ENCODE peak calls at places on chromosomes 7 and 10, in eight cellular contexts. One of them, this sample, is unnamed.

GRCh38 chr7:44561962-44562621 is 11.6 kb downstream of the DDX56 start:
- DNase-seq in uterus: no peak
- DNase-seq in bronchial epithelial cell: peak; percentile 39
- DNase-seq in suprapubic skin: peak; percentile 35
- DNase-seq in AG09309: no peak
- DNase-seq in HFFc6: peak; percentile 55
- DNase-seq in neural progenitor cell: no peak
- DNase-seq in fibroblast of the aortic adventitia: peak; percentile 38
- DNase-seq in this sample: no peak

GRCh38 chr7:16561943-16562342 is 35.3 kb downstream of the LRRC72 start:
- DNase-seq in AG09309: no peak
- DNase-seq in neural progenitor cell: peak; percentile 17
- DNase-seq in uterus: no peak
- DNase-seq in fibroblast of the aortic adventitia: no peak
- DNase-seq in suprapubic skin: no peak
- DNase-seq in HFFc6: no peak
- DNase-seq in bronchial epithelial cell: no peak
- DNase-seq in this sample: no peak

GRCh38 chr10:102324061-102324460 is 71.4 kb upstream of the NFKB2 start:
- DNase-seq in AG09309: no peak
- DNase-seq in bronchial epithelial cell: peak; percentile 58
- DNase-seq in fibroblast of the aortic adventitia: peak; percentile 30
- DNase-seq in neural progenitor cell: peak; percentile 30
- DNase-seq in suprapubic skin: no peak
- DNase-seq in uterus: no peak
- DNase-seq in HFFc6: no peak
- DNase-seq in this sample: no peak

GRCh38 chr10:51386248-51386885 is 312.1 kb downstream of the PRKG1 start:
- DNase-seq in fibroblast of the aortic adventitia: peak; percentile 81
- DNase-seq in bronchial epithelial cell: peak; percentile 48
- DNase-seq in uterus: no peak
- DNase-seq in suprapubic skin: no peak
- DNase-seq in neural progenitor cell: peak; percentile 45
- DNase-seq in HFFc6: peak; percentile 23
- DNase-seq in AG09309: no peak
- DNase-seq in this sample: no peak

GRCh38 chr7:129780257-129781127 is 169.0 kb downstream of the NRF1 start:
- DNase-seq in bronchial epithelial cell: peak; percentile 73
- DNase-seq in suprapubic skin: no peak
- DNase-seq in AG09309: no peak
- DNase-seq in neural progenitor cell: peak; percentile 71
- DNase-seq in uterus: no peak
- DNase-seq in fibroblast of the aortic adventitia: no peak
- DNase-seq in HFFc6: no peak
- DNase-seq in this sample: no peak

GRCh38 chr10:6878067-6878412 is 298.0 kb upstream of the PRKCQ start:
- DNase-seq in uterus: no peak
- DNase-seq in HFFc6: no peak
- DNase-seq in neural progenitor cell: peak; percentile 28
- DNase-seq in bronchial epithelial cell: peak; percentile 5
- DNase-seq in fibroblast of the aortic adventitia: peak; percentile 14
- DNase-seq in suprapubic skin: no peak
- DNase-seq in AG09309: no peak
- DNase-seq in this sample: no peak

GRCh38 chr7:155027879-155028278 is 25.0 kb upstream of the PAXIP1 start:
- DNase-seq in bronchial epithelial cell: no peak
- DNase-seq in suprapubic skin: no peak
- DNase-seq in AG09309: no peak
- DNase-seq in HFFc6: no peak
- DNase-seq in uterus: no peak
- DNase-seq in neural progenitor cell: no peak
- DNase-seq in fibroblast of the aortic adventitia: no peak
- DNase-seq in this sample: no peak

GRCh38 chr7:19585761-19586160 is 123.1 kb downstream of the POLR1F start:
- DNase-seq in fibroblast of the aortic adventitia: no peak
- DNase-seq in uterus: no peak
- DNase-seq in bronchial epithelial cell: no peak
- DNase-seq in suprapubic skin: no peak
- DNase-seq in neural progenitor cell: no peak
- DNase-seq in AG09309: no peak
- DNase-seq in HFFc6: no peak
- DNase-seq in this sample: no peak

GRCh38 chr10:43093423-43094090 is 16.7 kb downstream of the RET start:
- DNase-seq in suprapubic skin: no peak
- DNase-seq in HFFc6: peak; percentile 52
- DNase-seq in uterus: no peak
- DNase-seq in AG09309: no peak
- DNase-seq in fibroblast of the aortic adventitia: no peak
- DNase-seq in neural progenitor cell: peak; percentile 69
- DNase-seq in bronchial epithelial cell: no peak
- DNase-seq in this sample: no peak

GRCh38 chr10:72340911-72341310 is 13.8 kb downstream of the DNAJB12 start:
- DNase-seq in bronchial epithelial cell: no peak
- DNase-seq in HFFc6: no peak
- DNase-seq in fibroblast of the aortic adventitia: no peak
- DNase-seq in AG09309: no peak
- DNase-seq in uterus: no peak
- DNase-seq in neural progenitor cell: no peak
- DNase-seq in suprapubic skin: no peak
- DNase-seq in this sample: no peak

GRCh38 chr7:129513546-129513945 is 11.2 kb downstream of the SMKR1 start:
- DNase-seq in AG09309: no peak
- DNase-seq in uterus: no peak
- DNase-seq in bronchial epithelial cell: no peak
- DNase-seq in HFFc6: no peak
- DNase-seq in suprapubic skin: no peak
- DNase-seq in fibroblast of the aortic adventitia: no peak
- DNase-seq in neural progenitor cell: no peak
- DNase-seq in this sample: no peak

GRCh38 chr7:11450246-11450645 is 381.8 kb downstream of the THSD7A start:
- DNase-seq in uterus: no peak
- DNase-seq in neural progenitor cell: no peak
- DNase-seq in bronchial epithelial cell: peak; percentile 17
- DNase-seq in suprapubic skin: no peak
- DNase-seq in fibroblast of the aortic adventitia: no peak
- DNase-seq in AG09309: no peak
- DNase-seq in HFFc6: no peak
- DNase-seq in this sample: no peak

DNA sequence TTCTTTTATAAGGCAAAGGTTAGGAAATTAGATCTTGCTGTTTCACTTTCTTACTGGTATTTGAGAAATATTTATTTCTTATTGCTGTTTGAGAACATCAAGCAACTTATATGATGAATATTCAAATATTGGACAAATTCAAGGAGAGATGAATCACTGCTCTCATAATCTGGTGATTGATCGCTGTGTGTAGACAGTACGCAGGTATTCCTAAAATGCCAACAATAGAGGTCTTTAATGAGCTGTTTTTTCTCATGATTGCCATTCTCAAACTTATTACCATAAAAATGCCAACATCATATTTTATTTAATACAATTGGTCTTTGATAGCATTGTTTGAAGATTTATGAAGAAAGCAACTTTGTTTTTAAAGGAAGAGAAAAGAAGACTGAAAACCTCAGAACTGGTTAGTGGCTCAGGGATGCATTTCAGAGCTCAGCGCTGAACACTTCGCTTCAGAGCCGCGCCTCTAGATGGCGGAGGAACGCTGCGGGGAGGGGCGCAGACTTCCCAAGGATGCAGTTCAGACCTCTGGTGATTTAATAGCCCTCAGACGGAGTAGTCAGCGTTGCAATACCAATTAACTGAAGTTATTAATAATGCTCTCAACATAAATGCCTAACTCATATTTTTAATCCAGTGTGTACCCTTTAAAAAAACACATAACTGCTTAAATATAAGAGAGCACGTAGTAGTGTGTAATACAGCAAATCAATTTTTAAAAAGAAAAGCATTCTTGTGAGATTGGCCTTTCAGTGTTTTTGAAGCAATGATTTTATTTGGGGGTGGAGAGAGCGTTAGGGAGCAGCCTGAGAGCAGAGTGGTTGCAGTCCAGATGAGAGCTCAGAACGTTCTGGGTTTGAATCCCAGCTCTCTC is 38.5 kb upstream of the STEAP4 start:
- DNase-seq in HFFc6: no peak
- DNase-seq in suprapubic skin: peak; percentile 80
- DNase-seq in neural progenitor cell: peak; percentile 82
- DNase-seq in bronchial epithelial cell: peak; percentile 39
- DNase-seq in AG09309: no peak
- DNase-seq in fibroblast of the aortic adventitia: peak; percentile 18
- DNase-seq in uterus: peak; percentile 22
- DNase-seq in this sample: no peak
- TF ChIP-seq CTCF in HFFc6: no peak
- TF ChIP-seq CTCF in suprapubic skin: peak; percentile 51
- TF ChIP-seq CTCF in neural progenitor cell: peak; percentile 77
- TF ChIP-seq CTCF in bronchial epithelial cell: peak; percentile 57
- TF ChIP-seq CTCF in AG09309: peak; percentile 22
- TF ChIP-seq CTCF in fibroblast of the aortic adventitia: peak; percentile 66
- TF ChIP-seq CTCF in uterus: peak; percentile 36
- TF ChIP-seq CTCF in this sample: peak; percentile 50

DNA sequence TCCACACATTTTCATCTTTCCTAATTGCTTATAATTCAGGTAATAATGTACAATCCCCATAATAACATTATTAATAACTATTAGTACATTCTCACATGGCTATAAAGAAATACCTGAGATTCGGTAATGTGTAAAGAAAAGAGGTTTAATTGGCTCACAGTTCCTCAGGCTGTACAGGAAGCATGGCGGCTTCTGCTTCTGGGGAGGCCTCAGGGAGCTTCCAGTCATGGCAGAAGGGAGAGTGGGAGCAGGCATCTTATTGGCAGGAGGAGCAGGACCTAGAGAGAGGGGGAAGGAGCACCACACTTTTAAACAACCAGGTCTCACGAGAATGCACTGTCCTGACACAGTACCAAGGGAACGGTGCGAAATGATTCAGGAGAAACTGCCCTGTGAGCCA is 8.5 kb upstream of the ESYT2 start:
- DNase-seq in uterus: no peak
- DNase-seq in AG09309: no peak
- DNase-seq in fibroblast of the aortic adventitia: no peak
- DNase-seq in HFFc6: no peak
- DNase-seq in neural progenitor cell: no peak
- DNase-seq in suprapubic skin: no peak
- DNase-seq in bronchial epithelial cell: no peak
- DNase-seq in this sample: no peak
- TF ChIP-seq CTCF in uterus: no peak
- TF ChIP-seq CTCF in AG09309: no peak
- TF ChIP-seq CTCF in fibroblast of the aortic adventitia: no peak
- TF ChIP-seq CTCF in HFFc6: no peak
- TF ChIP-seq CTCF in neural progenitor cell: no peak
- TF ChIP-seq CTCF in suprapubic skin: no peak
- TF ChIP-seq CTCF in bronchial epithelial cell: no peak
- TF ChIP-seq CTCF in this sample: no peak

GRCh38 chr10:60883187-60883586 is 60.8 kb downstream of the RHOBTB1 start:
- DNase-seq in bronchial epithelial cell: peak; percentile 38
- DNase-seq in neural progenitor cell: peak; percentile 51
- DNase-seq in fibroblast of the aortic adventitia: peak; percentile 22
- DNase-seq in AG09309: no peak
- DNase-seq in uterus: no peak
- DNase-seq in HFFc6: peak; percentile 30
- DNase-seq in suprapubic skin: no peak
- DNase-seq in this sample: no peak
- TF ChIP-seq CTCF in bronchial epithelial cell: peak; percentile 58
- TF ChIP-seq CTCF in neural progenitor cell: peak; percentile 58
- TF ChIP-seq CTCF in fibroblast of the aortic adventitia: peak; percentile 48
- TF ChIP-seq CTCF in AG09309: peak; percentile 52
- TF ChIP-seq CTCF in uterus: no peak
- TF ChIP-seq CTCF in HFFc6: peak; percentile 76
- TF ChIP-seq CTCF in suprapubic skin: no peak
- TF ChIP-seq CTCF in this sample: peak; percentile 33

DNA sequence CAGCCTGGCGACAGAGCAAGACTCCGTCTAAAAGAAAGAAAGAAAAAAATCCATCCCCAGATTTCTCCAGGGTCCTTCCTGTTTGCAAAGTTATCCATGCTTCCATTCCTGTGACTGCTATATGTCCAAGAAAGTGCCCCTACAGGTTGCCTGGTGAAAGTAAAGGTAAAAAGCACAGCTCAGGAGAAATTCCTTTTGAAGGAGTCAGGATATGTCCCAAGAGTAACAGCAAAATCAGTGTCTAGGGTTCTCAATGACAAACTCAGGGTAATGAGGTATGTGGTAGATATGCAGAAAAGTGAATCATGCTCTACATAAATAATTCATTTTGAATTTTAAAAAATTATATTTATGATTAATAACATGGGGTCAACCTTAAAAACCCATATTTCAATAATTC is 91.5 kb downstream of the CTTNBP2 start:
- DNase-seq in AG09309: no peak
- DNase-seq in HFFc6: no peak
- DNase-seq in fibroblast of the aortic adventitia: no peak
- DNase-seq in neural progenitor cell: no peak
- DNase-seq in suprapubic skin: no peak
- DNase-seq in bronchial epithelial cell: peak; percentile 73
- DNase-seq in uterus: no peak
- DNase-seq in this sample: no peak
- TF ChIP-seq CTCF in AG09309: no peak
- TF ChIP-seq CTCF in HFFc6: no peak
- TF ChIP-seq CTCF in fibroblast of the aortic adventitia: no peak
- TF ChIP-seq CTCF in neural progenitor cell: no peak
- TF ChIP-seq CTCF in suprapubic skin: no peak
- TF ChIP-seq CTCF in bronchial epithelial cell: peak; percentile 9
- TF ChIP-seq CTCF in uterus: no peak
- TF ChIP-seq CTCF in this sample: no peak

GRCh38 chr7:152551304-152552036 is 115.7 kb upstream of the KMT2C start:
- DNase-seq in HFFc6: no peak
- DNase-seq in uterus: no peak
- DNase-seq in fibroblast of the aortic adventitia: no peak
- DNase-seq in AG09309: no peak
- DNase-seq in bronchial epithelial cell: no peak
- DNase-seq in suprapubic skin: no peak
- DNase-seq in neural progenitor cell: no peak
- DNase-seq in this sample: no peak

GRCh38 chr7:152556013-152556412 is 119.9 kb downstream of the XRCC2 start:
- DNase-seq in bronchial epithelial cell: no peak
- DNase-seq in uterus: no peak
- DNase-seq in neural progenitor cell: no peak
- DNase-seq in suprapubic skin: no peak
- DNase-seq in fibroblast of the aortic adventitia: no peak
- DNase-seq in HFFc6: no peak
- DNase-seq in AG09309: no peak
- DNase-seq in this sample: no peak

DNA sequence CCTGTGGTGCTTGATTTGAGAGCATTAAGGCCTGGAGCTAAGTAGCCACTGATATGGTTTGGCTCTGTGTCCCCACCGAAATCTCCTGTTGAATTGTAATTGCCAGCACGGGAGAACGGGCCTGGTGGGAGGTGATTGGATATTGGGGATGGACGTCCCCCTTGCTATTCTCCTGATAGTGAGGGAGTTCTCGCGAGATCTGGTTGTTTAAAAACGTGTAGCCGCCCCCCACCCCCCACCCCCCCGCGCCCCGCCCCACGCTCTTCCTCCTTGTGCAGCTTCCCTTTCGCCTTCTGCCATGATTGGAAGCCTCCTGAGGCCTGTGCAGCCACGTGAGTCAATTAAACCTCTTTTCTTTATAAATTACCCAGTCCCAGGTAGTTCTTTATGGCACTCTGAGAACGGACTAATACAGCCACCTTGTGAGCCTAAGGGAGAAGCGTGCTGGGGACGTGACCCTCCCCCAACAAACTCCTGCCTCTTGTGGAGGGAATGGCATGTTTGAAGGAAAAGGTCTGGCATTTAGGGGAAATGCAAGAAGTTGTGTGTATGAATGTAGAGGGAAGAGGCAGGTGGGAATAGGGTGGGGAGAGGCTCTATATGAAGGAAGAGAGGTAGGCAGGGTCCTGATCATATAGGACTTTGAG is 118.0 kb upstream of the KMT2C start:
- DNase-seq in neural progenitor cell: no peak
- DNase-seq in AG09309: no peak
- DNase-seq in HFFc6: no peak
- DNase-seq in fibroblast of the aortic adventitia: no peak
- DNase-seq in uterus: no peak
- DNase-seq in suprapubic skin: no peak
- DNase-seq in bronchial epithelial cell: no peak
- DNase-seq in this sample: no peak
- TF ChIP-seq CTCF in neural progenitor cell: no peak
- TF ChIP-seq CTCF in AG09309: no peak
- TF ChIP-seq CTCF in HFFc6: no peak
- TF ChIP-seq CTCF in fibroblast of the aortic adventitia: no peak
- TF ChIP-seq CTCF in uterus: no peak
- TF ChIP-seq CTCF in suprapubic skin: no peak
- TF ChIP-seq CTCF in bronchial epithelial cell: no peak
- TF ChIP-seq CTCF in this sample: no peak

This sample was measured in AG09319.